ENCODE peak calls at places on chromosome 9, in five cellular contexts. E, U, X, A and D are unnamed samples.

GRCh38 chr9:126293522-126293889 is 33.1 kb upstream of the MVB12B start:
- DNase-seq in X (no peak), E (no peak), U (no peak), A (no peak), D (no peak)

GRCh38 chr9:109447329-109448076 is 50.6 kb downstream of the PTPN3 start:
- DNase-seq in X (no peak), A (no peak), U (no peak), E (no peak), D (no peak)

GRCh38 chr9:137550958-137551655 is 572 bp upstream of the MRPL41 start:
- DNase-seq in X (no peak), E (no peak), A (no peak), U (peak), D (no peak)

GRCh38 chr9:18474778-18475177 is 825 bp downstream of the ADAMTSL1 start:
- DNase-seq in X (no peak), E (no peak), A (no peak), U (peak), D (peak)

GRCh38 chr9:127963359-127964064 is 17.3 kb downstream of the EEIG1 start:
- DNase-seq in E (no peak), A (no peak), X (no peak), U (no peak), D (no peak)

GRCh38 chr9:133186736-133187135 is 22.3 kb downstream of the OBP2B start:
- DNase-seq in A (no peak), E (no peak), X (no peak), U (no peak), D (no peak)

GRCh38 chr9:100011062-100011681 is 87.6 kb downstream of the ERP44 start:
- DNase-seq in E (no peak), U (peak), A (no peak), X (peak), D (peak)

GRCh38 chr9:38392235-38393127 is at the start of gene ALDH1B1:
- DNase-seq in X (peak), A (peak), E (peak), U (peak), D (peak)

GRCh38 chr9:114178756-114179450 is 23.6 kb downstream of the COL27A1 start:
- DNase-seq in A (no peak), E (no peak), U (peak), X (no peak), D (peak)

GRCh38 chr9:1875251-1875851 is 139.8 kb upstream of the SMARCA2 start:
- DNase-seq in A (no peak), X (no peak), U (no peak), E (no peak), D (no peak)

GRCh38 chr9:2286825-2287455 is 271.8 kb downstream of the SMARCA2 start:
- DNase-seq in E (no peak), A (no peak), U (no peak), X (no peak), D (no peak)

GRCh38 chr9:35844628-35845301 is 15.7 kb downstream of the TMEM8B start:
- DNase-seq in X (peak), E (no peak), A (peak), U (peak), D (peak)

GRCh38 chr9:35553670-35554543 is 51.2 kb upstream of the TESK1 start:
- DNase-seq in X (no peak), E (peak), A (no peak), U (peak), D (peak)

GRCh38 chr9:33041459-33042188 is 16.6 kb downstream of the DNAJA1 start:
- DNase-seq in A (no peak), X (no peak), E (no peak), U (peak), D (peak)

GRCh38 chr9:70220216-70220615 is 38.6 kb upstream of the SMC5 start:
- DNase-seq in E (no peak), U (peak), A (no peak), X (no peak), D (no peak)

GRCh38 chr9:127140842-127141675 is 18.6 kb upstream of the ANGPTL2 start:
- DNase-seq in U (no peak), E (no peak), A (no peak), X (no peak), D (no peak)

GRCh38 chr9:91534374-91534773 is 110.7 kb upstream of the NFIL3 start:
- DNase-seq in U (peak), A (no peak), E (no peak), X (no peak), D (no peak)

GRCh38 chr9:120152295-120152694 is 427.7 kb downstream of the CDK5RAP2 start:
- DNase-seq in U (no peak), E (no peak), X (no peak), A (no peak), D (no peak)

GRCh38 chr9:124281934-124282351 is 24.2 kb downstream of the NEK6 start:
- DNase-seq in U (no peak), X (no peak), E (no peak), A (no peak), D (no peak)

GRCh38 chr9:133953621-133953975 is 38.5 kb downstream of the VAV2 start:
- DNase-seq in X (no peak), E (no peak), U (no peak), A (no peak), D (no peak)

GRCh38 chr9:14865206-14865605 is 45.0 kb downstream of the FREM1 start:
- DNase-seq in U (no peak), E (no peak), X (no peak), A (no peak), D (no peak)